ENCODE peak calls at places on chromosomes 4 and X, in nine cellular contexts. N, B, K, A, L, U, D, E and P are unnamed samples.

GRCh38 chr4:16205298-16206164 is 20.7 kb downstream of the TAPT1 start:
- DNase-seq in E (no peak), A (no peak), D (peak), B (no peak), N (no peak), U (no peak), L (peak), K (peak), P (no peak)

GRCh38 chrX:83469551-83469950 is 38.5 kb upstream of the POU3F4 start:
- DNase-seq in A (no peak), K (no peak), U (no peak), L (peak), N (no peak), B (no peak), D (peak), E (peak), P (no peak)

GRCh38 chrX:32448320-32448719 is 763.0 kb downstream of the DMD start:
- DNase-seq in U (no peak), B (no peak), L (no peak), K (no peak), D (peak), N (no peak), E (peak), A (no peak), P (no peak)

GRCh38 chrX:19747672-19748610 is 139.5 kb downstream of the SH3KBP1 start:
- DNase-seq in D (peak), E (no peak), L (no peak), B (no peak), U (no peak), N (no peak), A (peak), K (no peak), P (no peak)

GRCh38 chr4:8832130-8832930 is 39.3 kb downstream of the HMX1 start:
- DNase-seq in L (no peak), B (peak), U (peak), N (no peak), A (peak), K (no peak), E (no peak), D (no peak), P (no peak)

GRCh38 chrX:67604979-67605703 is 61.3 kb downstream of the AR start:
- DNase-seq in U (peak), A (no peak), D (no peak), N (no peak), K (peak), E (no peak), L (no peak), B (no peak), P (peak)

GRCh38 chrX:103640401-103641155 is 11.8 kb downstream of the TCEAL1 start:
- DNase-seq in D (no peak), K (peak), L (no peak), E (no peak), B (no peak), U (peak), N (no peak), A (no peak), P (no peak)

GRCh38 chrX:17372052-17372451 is 2.9 kb upstream of the NHS start:
- DNase-seq in U (no peak), B (no peak), D (no peak), A (no peak), K (no peak), N (no peak), E (no peak), L (no peak), P (no peak)

GRCh38 chrX:39971760-39972159 is 126.0 kb downstream of the BCOR start:
- DNase-seq in B (no peak), D (no peak), K (no peak), A (no peak), E (no peak), L (no peak), U (no peak), N (no peak), P (no peak)

GRCh38 chrX:72080800-72081199 is 50.9 kb downstream of the RTL5 start:
- DNase-seq in N (no peak), A (no peak), K (no peak), D (no peak), U (no peak), L (no peak), E (no peak), B (no peak), P (no peak)

GRCh38 chr4:113901994-113902787 is 77.3 kb downstream of the ARSJ start:
- DNase-seq in A (peak), B (no peak), N (peak), E (peak), U (no peak), K (no peak), D (no peak), L (no peak), P (no peak)

GRCh38 chr4:34281826-34282225 is 1962.5 kb downstream of the ARAP2 start:
- DNase-seq in B (no peak), A (no peak), K (no peak), D (no peak), E (no peak), L (no peak), U (no peak), N (no peak), P (no peak)

GRCh38 chr4:129232627-129233337 is 136.8 kb downstream of the C4orf33 start:
- DNase-seq in E (no peak), D (no peak), K (no peak), L (no peak), U (no peak), N (no peak), B (no peak), A (no peak), P (no peak)

GRCh38 chr4:41496980-41497379 is 41.0 kb upstream of the LIMCH1 start:
- DNase-seq in L (no peak), B (no peak), E (no peak), D (no peak), A (no peak), K (no peak), N (no peak), U (no peak), P (no peak)
- TF ChIP-seq CTCF in L (no peak), B (no peak), E (no peak), D (no peak), A (no peak), K (no peak), N (no peak), U (no peak), P (no peak)

GRCh38 chr4:177547985-177548384 is 105.7 kb upstream of the AGA start:
- DNase-seq in N (no peak), A (no peak), D (no peak), L (no peak), B (no peak), K (no peak), U (no peak), E (no peak), P (no peak)
- TF ChIP-seq CTCF in N (no peak), A (no peak), D (no peak), L (no peak), B (no peak), K (peak), U (no peak), E (no peak), P (no peak)

GRCh38 chr4:71187399-71188196 is 151.2 kb upstream of the SLC4A4 start:
- DNase-seq in D (no peak), K (peak), U (no peak), N (peak), B (peak), E (peak), A (peak), L (peak), P (no peak)

GRCh38 chr4:71181332-71181731 is 157.5 kb upstream of the SLC4A4 start:
- DNase-seq in N (no peak), E (no peak), A (no peak), L (no peak), U (no peak), B (no peak), K (no peak), D (no peak), P (no peak)

GRCh38 chr4:71186257-71186565 is 152.6 kb upstream of the SLC4A4 start:
- DNase-seq in A (no peak), K (no peak), N (no peak), B (no peak), U (no peak), L (no peak), D (no peak), E (no peak), P (no peak)

GRCh38 chr4:71186566-71187398 is 152.0 kb upstream of the SLC4A4 start:
- DNase-seq in A (peak), U (no peak), N (peak), D (no peak), E (peak), K (peak), L (peak), B (peak), P (no peak)

DNA sequence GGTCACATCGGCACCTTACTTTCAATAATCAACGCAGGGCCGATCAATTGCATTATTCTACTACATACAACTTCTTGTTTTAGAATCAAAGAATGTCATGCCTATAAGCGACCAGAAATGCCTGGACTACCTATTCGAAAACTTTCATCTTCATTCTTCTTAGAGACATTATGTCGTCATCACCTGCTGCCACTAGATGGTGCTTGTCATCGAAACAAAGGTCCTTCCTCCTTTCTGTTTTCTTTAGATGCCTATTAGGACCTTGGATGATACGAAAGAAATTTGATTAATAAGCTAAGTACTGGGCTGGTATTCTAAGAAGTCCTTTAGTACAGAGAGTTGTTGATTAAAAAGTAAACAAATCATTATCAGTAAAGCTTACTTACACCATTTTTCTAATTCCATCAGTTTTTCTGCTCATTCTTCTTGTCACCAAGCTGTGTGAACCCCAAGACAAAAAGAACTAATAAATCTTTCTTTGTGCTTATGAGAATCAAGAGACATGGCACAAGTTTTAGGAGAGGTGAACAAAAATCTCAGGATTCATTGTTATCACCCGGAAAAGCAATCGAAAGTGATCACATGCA is 154.5 kb upstream of the SLC4A4 start:
- DNase-seq in L (peak), N (no peak), U (no peak), E (peak), A (peak), B (no peak), K (peak), D (peak), P (no peak)
- TF ChIP-seq CTCF in L (peak), N (peak), U (peak), E (peak), A (peak), B (peak), K (peak), D (peak), P (peak)

GRCh38 chr4:162131256-162131655 is 32.5 kb downstream of the FSTL5 start:
- DNase-seq in N (no peak), U (no peak), A (no peak), L (no peak), B (no peak), E (peak), D (no peak), K (no peak), P (no peak)
- TF ChIP-seq CTCF in N (peak), U (no peak), A (no peak), L (no peak), B (no peak), E (no peak), D (peak), K (no peak), P (no peak)

GRCh38 chr4:2930135-2930805 is 32.9 kb downstream of the NOP14 start:
- DNase-seq in L (no peak), N (no peak), E (no peak), B (peak), D (no peak), K (no peak), A (peak), U (no peak), P (no peak)

GRCh38 chr4:2932561-2932950 is 30.6 kb downstream of the NOP14 start:
- DNase-seq in D (no peak), L (no peak), K (no peak), N (no peak), E (no peak), B (peak), U (no peak), A (peak), P (no peak)

GRCh38 chr4:2931765-2932560 is 31.2 kb downstream of the NOP14 start:
- DNase-seq in L (no peak), D (peak), N (no peak), E (no peak), U (no peak), B (peak), A (peak), K (no peak), P (no peak)

GRCh38 chr4:2929469-2929868 is 33.7 kb downstream of the NOP14 start:
- DNase-seq in B (peak), U (no peak), N (no peak), E (no peak), L (no peak), K (no peak), D (no peak), A (peak), P (no peak)

DNA sequence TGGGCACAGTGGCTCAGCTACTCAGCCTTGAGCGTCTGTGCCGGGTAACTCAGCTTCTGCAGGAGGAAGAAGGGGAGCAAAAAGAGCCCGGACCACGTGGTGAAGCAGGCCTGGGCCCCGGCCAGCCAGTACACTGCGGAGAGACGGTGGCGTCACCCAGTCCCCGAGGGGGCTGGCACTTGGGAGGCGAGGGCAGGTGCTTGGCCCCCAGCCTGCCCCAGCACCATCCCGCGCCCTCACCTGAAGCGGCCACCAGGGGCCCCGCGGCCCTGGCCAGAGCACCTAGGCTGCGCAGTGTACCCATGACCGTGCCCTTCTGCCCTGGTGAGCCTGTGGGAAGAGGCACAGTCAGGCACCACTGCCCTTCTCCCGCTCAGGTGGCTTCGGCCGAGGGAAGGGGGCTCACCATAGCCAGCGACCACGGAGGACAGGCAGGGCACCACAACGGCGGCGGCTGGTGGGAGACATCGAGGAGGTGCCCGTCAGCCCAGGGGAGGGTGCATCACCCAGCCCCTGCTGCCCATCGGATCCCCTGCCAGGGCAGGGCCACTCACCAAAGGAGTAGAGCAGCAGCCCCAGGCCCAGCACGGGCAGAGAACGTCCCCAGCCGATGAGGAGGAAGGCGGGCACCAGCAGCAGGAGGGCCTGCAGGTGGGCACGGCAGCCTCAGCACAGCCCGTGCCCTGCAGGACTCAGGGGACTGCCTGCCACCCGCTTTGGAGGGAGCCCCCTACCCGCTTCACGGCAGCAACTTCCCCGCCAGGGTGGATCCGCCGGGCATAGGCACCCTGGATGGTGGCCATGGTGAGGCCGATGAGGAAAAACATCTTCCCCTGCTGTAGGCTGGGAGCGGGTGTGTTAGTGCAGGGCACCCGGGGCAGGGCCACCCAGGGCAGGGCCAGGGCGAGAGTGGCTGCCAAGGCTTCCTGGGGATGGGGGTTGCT is 32.1 kb downstream of the NOP14 start:
- DNase-seq in K (no peak), L (no peak), U (no peak), B (peak), A (peak), E (no peak), N (no peak), D (no peak), P (no peak)
- TF ChIP-seq CTCF in K (peak), L (peak), U (no peak), B (no peak), A (no peak), E (peak), N (peak), D (peak), P (no peak)

DNA sequence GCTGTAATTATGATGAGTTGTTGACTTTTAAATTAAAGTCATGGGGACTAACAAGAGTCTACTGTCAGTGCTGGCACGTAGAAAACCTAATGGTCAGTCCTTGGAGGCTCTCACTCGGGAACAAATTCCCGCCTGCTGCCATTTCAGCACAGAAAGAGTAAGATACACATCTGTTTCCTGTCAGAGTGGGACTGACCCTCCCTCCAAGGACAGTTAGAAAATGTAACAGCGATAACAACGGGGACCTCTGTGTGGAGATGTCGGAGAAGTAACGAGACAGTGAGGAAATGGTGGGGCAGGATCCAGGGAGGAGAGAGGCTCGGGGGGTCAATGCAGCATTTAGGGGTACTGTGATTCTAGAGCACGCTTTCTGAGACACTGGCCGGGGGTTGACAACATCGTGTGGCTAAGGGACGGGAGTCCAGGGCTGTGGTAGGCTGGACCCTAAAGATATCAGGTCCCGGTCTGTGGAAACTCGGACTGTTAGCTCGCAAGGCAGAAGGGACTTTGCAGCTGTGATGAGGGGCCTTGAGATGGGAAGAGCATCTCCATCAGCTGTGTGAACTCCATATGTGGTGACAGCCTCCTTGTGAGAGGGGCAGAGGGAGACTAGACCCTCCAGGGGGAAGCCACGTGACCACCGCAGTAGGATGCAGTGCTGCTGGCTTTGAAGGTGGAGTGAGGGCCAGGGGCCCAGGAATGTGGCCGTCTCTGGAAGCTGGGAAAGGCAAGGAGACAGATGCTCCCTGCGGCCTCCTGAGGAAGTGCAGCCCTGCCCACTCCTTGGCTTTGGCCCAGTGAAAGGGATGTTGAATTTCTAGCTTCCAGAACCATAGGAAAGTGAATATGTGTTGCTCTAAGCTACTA is 35.8 kb upstream of the SORCS2 start:
- DNase-seq in N (no peak), E (no peak), L (peak), D (no peak), U (peak), K (no peak), B (peak), A (peak), P (no peak)
- TF ChIP-seq CTCF in N (peak), E (no peak), L (peak), D (peak), U (peak), K (peak), B (peak), A (peak), P (peak)

DNA sequence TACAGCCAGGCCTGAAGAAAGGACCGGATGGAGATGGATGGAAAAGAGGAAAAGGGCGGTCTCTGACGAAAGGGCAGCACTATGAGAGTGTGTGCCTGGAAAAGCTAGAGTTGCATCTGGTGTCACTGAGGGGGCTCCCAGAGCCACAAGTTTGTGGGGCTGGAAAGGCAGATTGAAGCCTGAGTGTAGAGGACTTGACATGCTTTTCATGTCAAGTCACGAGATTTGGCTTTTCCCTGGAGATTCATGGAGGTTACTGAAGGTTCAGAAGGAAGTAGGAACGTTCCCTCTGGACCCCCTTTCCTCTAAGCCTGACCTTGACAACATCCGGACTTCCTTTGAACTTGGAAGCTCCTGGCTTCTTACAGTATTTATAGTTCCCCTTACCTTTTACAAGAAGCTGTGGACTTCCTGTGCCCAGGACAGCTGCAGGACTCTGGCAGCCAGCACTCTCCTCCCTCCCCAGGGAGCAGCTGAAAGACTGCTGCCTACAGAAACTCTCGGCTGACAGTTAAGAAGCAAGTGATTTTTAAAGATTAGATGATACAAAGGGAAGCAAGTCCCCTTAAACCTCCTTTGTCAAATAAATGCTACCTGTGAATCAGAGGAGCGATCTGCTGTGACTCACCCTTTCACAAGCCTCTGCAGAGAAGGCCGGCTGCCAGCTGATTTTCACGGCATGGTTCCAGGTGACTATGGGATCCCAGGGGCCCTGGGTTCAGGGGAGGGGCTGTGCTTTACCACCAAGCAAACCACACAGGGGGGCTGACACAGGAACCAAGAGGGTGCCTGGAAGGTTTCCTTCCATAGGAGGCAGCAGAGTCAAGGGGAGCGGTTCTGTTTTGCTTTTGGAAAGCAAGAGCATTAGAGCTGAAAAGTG is 72.9 kb upstream of the STIM2 start:
- DNase-seq in E (peak), D (peak), U (peak), A (peak), K (peak), B (peak), L (peak), N (no peak), P (no peak)
- TF ChIP-seq CTCF in E (no peak), D (peak), U (peak), A (peak), K (peak), B (peak), L (peak), N (no peak), P (peak)